ENCODE peak calls at places on chromosome 4, in seven cellular contexts. W is GM12878, P is K562, T is endothelial cell of umbilical vein, E is HCT116, U is HepG2, G is H1. O is an unnamed sample.

GRCh38 chr4:182562350-182562749 is 319.1 kb downstream of the TENM3 start:
- DNase-seq in W (no peak), P (no peak), T (no peak), E (no peak), U (no peak), G (no peak), O (no peak)

GRCh38 chr4:98663226-98664006 is 5.0 kb upstream of the TSPAN5 start:
- DNase-seq in W (peak), P (no peak), T (no peak), E (no peak), U (no peak), G (no peak), O (no peak)

GRCh38 chr4:54233128-54233696 is 4.1 kb downstream of the PDGFRA start:
- DNase-seq in W (no peak), P (peak), T (peak), E (peak), U (peak), G (peak), O (no peak)

GRCh38 chr4:158805628-158806471 is 37.0 kb downstream of the FNIP2 start:
- DNase-seq in W (no peak), P (no peak), T (no peak), E (no peak), U (no peak), G (no peak), O (no peak)

GRCh38 chr4:851701-852430 is 25.9 kb upstream of the CPLX1 start:
- DNase-seq in W (no peak), P (no peak), T (no peak), E (no peak), U (no peak), G (no peak), O (no peak)

GRCh38 chr4:58760100-58760499 is 1649.9 kb upstream of the IGFBP7 start:
- DNase-seq in W (no peak), P (no peak), T (no peak), E (no peak), U (no peak), G (no peak), O (no peak)

GRCh38 chr4:97491856-97492255 is 651.4 kb downstream of the STPG2 start:
- DNase-seq in W (no peak), P (no peak), T (no peak), E (no peak), U (no peak), G (no peak), O (no peak)

GRCh38 chr4:6779667-6780565 is 2.6 kb upstream of the KIAA0232 start:
- DNase-seq in W (no peak), P (no peak), T (no peak), E (no peak), U (peak), G (no peak), O (no peak)

GRCh38 chr4:46404961-46405360 is 15.0 kb upstream of the GABRA2 start:
- DNase-seq in W (no peak), P (no peak), T (no peak), E (no peak), U (peak), G (peak), O (no peak)

GRCh38 chr4:1026115-1026514 is 14.7 kb downstream of the FGFRL1 start:
- DNase-seq in W (peak), P (peak), T (no peak), E (no peak), U (no peak), G (no peak), O (no peak)

GRCh38 chr4:10354225-10354624 is 103.0 kb downstream of the ZNF518B start:
- DNase-seq in W (no peak), P (no peak), T (no peak), E (no peak), U (no peak), G (no peak), O (no peak)

GRCh38 chr4:44462259-44462658 is 13.7 kb upstream of the KCTD8 start:
- DNase-seq in W (no peak), P (no peak), T (no peak), E (no peak), U (no peak), G (no peak), O (no peak)

GRCh38 chr4:84063618-84064017 is 435.5 kb downstream of the NKX6-1 start:
- DNase-seq in W (no peak), P (no peak), T (no peak), E (no peak), U (no peak), G (no peak), O (no peak)

GRCh38 chr4:98659741-98660507 is 1.5 kb upstream of the TSPAN5 start:
- DNase-seq in W (no peak), P (no peak), T (peak), E (no peak), U (peak), G (no peak), O (no peak)

GRCh38 chr4:110165382-110166285 is 32.8 kb downstream of the ELOVL6 start:
- DNase-seq in W (no peak), P (peak), T (peak), E (peak), U (no peak), G (no peak), O (no peak)
- H3K9ac ChIP-seq in W (no peak), P (no peak), T (no peak), E (peak), U (no peak), G (no peak), O (no peak)

DNA sequence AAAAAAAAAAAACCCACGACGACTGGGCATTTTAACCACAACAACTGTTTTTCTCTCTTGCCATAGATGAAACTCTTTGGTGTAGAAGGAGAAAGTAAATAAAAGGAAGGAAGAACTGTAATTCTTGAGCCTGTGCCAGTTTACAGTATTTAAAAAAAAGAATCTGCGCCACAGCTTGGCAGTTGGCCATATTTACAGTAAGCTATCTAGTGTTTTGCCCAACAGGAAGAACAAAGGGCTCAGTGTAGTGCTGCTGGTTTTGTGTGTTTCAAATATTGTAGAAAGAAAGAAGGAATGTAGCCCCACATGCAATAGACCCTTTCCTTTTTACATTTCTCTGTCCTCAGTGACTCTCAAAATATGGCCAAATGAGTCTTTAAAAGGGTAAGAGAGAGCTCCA is 66.1 kb downstream of the NR3C2 start:
- DNase-seq in W (no peak), P (no peak), T (peak), E (peak), U (peak), G (no peak), O (peak)
- TF ChIP-seq POLR2AphosphoS5 in W (no peak), P (no peak), T (peak), E (peak), U (no peak), G (no peak), O (no peak)

GRCh38 chr4:164956766-164957643 is 20.5 kb downstream of the TRIM61 start:
- DNase-seq in W (peak), P (peak), T (peak), E (no peak), U (no peak), G (peak), O (no peak)
- TF ChIP-seq EZH2 in W (no peak), P (no peak), T (no peak), E (no peak), U (no peak), G (no peak), O (no peak)

GRCh38 chr4:8335848-8336247 is 66.3 kb downstream of the HTRA3 start:
- DNase-seq in W (no peak), P (no peak), T (no peak), E (no peak), U (no peak), G (no peak), O (no peak)

GRCh38 chr4:8333726-8334460 is 64.3 kb downstream of the HTRA3 start:
- DNase-seq in W (no peak), P (no peak), T (no peak), E (no peak), U (no peak), G (no peak), O (no peak)

GRCh38 chr4:8334786-8335460 is 65.4 kb downstream of the HTRA3 start:
- DNase-seq in W (no peak), P (no peak), T (no peak), E (no peak), U (peak), G (no peak), O (no peak)

GRCh38 chr4:8337083-8337482 is 67.5 kb downstream of the HTRA3 start:
- DNase-seq in W (no peak), P (no peak), T (no peak), E (no peak), U (no peak), G (no peak), O (no peak)

GRCh38 chr4:8336412-8337075 is 67.0 kb downstream of the HTRA3 start:
- DNase-seq in W (no peak), P (peak), T (no peak), E (no peak), U (no peak), G (peak), O (no peak)
- H3K9ac ChIP-seq in W (no peak), P (no peak), T (no peak), E (no peak), U (no peak), G (no peak), O (no peak)

GRCh38 chr4:156085073-156085472 is 131.4 kb upstream of the CTSO start:
- DNase-seq in W (no peak), P (no peak), T (no peak), E (no peak), U (no peak), G (no peak), O (no peak)
- TF ChIP-seq POLR2AphosphoS5 in W (no peak), P (no peak), T (no peak), E (no peak), U (no peak), G (no peak), O (no peak)

GRCh38 chr4:91267543-91267942 is 1036.2 kb upstream of the GRID2 start:
- DNase-seq in W (no peak), P (no peak), T (peak), E (no peak), U (no peak), G (no peak), O (peak)

DNA sequence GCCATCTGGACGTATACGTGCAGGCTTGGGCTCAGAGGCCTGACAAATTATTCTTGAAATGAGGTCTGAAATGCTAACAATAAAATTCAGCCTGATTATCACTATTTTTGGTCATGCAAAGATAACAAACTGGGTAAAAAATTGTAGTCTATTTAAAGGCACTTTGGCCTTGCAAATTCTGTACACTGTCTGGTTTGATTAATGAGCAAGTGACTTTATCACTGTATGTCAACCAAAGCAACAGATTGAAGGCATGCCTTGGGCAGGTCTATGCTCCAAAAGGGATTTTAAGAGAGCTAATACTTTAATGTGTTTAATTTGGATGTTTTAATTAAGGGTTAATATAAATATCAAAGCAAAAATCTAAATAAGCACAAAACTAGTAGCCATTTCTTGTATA is 1034.9 kb upstream of the GRID2 start:
- DNase-seq in W (no peak), P (no peak), T (no peak), E (no peak), U (no peak), G (no peak), O (no peak)
- TF ChIP-seq EZH2 in W (no peak), P (no peak), T (no peak), E (no peak), U (no peak), G (no peak), O (no peak)

DNA sequence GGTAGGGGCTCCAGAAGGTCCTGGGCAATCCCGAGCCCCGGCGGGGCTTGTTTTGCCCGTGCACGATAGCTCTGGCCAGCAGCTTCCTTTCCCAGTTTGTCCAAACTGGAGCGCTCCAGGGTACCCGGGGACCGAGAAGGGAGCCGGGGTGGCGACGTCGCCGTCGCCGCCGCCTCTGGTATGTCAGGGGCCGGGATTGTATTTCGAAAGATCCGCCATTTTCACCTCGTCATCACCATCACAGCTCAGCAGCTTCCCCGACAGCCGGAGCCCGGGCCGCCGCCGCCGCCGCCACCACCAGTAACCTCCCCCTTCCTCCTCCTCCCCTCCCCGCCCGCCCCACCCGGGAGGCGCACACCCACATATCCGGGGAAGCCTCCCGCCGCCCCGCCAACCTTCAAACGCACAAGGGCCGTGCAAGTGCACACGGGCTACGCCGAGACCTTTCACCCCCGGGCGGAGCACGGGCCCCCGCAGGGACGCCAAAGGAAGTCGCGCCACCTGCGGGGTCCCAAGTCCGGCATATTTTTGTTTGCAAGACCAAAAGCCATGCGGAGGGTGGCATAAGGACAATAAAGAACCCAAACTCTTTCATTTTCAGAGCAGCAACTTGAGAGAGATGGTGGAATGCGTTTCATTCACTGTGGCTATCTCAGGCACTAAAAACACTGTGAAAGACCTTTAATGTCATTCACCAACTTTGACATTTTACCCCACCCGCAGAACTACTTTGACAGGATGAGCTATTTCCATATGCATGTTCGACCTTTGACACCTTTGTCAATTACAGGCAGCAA is at the start of gene LIN54:
- DNase-seq in W (no peak), P (peak), T (peak), E (peak), U (peak), G (peak), O (no peak)
- H3K9ac ChIP-seq in W (peak), P (peak), T (peak), E (peak), U (peak), G (peak), O (peak)

DNA sequence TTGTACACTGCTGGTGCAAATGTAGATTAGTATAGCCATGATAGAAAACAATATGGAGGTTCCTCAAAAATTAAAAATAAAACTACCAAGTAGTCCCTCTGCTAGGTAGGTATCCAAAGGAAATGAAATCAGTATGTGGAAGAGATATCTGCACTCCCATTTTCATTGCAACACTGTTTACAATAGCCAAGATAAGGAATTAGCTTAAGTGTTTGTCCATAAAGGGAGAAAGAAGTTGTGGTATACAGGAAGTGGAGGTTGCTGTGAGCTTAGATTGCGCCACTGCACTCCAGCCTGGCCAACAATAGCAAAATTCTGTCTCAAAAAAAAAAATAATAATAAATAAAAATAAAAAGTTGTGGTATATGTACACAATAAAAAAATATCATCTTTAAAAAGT is 325.0 kb upstream of the EMCN start:
- DNase-seq in W (no peak), P (no peak), T (no peak), E (no peak), U (no peak), G (no peak), O (no peak)
- TF ChIP-seq POLR2AphosphoS5 in W (no peak), P (no peak), T (no peak), E (no peak), U (no peak), G (no peak), O (no peak)